ENCODE peak calls at places on chromosomes 6 and 20, in four cellular contexts. D, F, H and Q are unnamed samples.

GRCh38 chr6:16544006-16544405 is 217.3 kb downstream of the ATXN1 start:
- DNase-seq in D (no peak), F (peak), H (no peak), Q (no peak)

GRCh38 chr20:2387180-2387577 is 6.5 kb downstream of the TGM6 start:
- DNase-seq in D (no peak), F (no peak), H (no peak), Q (peak)

GRCh38 chr20:36591854-36592641 is 13.5 kb upstream of the RAB5IF start:
- DNase-seq in D (no peak), F (peak), H (peak), Q (no peak)

GRCh38 chr6:134309227-134309626 is 8.7 kb downstream of the SGK1 start:
- DNase-seq in D (no peak), F (no peak), H (no peak), Q (no peak)

GRCh38 chr20:41136695-41137411 is 490 bp upstream of the PLCG1 start:
- DNase-seq in D (no peak), F (peak), H (peak), Q (no peak)

GRCh38 chr6:52635049-52635577 is 35.8 kb upstream of the TMEM14A start:
- DNase-seq in D (no peak), F (no peak), H (no peak), Q (no peak)

GRCh38 chr20:23193985-23194384 is 107.9 kb upstream of the CD93 start:
- DNase-seq in D (no peak), F (no peak), H (no peak), Q (no peak)

GRCh38 chr6:142816024-142816423 is 129.0 kb downstream of the HIVEP2 start:
- DNase-seq in D (no peak), F (peak), H (no peak), Q (no peak)

GRCh38 chr6:15330174-15330934 is 84.5 kb downstream of the JARID2 start:
- DNase-seq in D (no peak), F (no peak), H (no peak), Q (no peak)

GRCh38 chr20:49935746-49936152 is 448 bp upstream of the RNF114 start:
- DNase-seq in D (no peak), F (no peak), H (no peak), Q (no peak)

GRCh38 chr6:14132244-14133220 is 15.0 kb downstream of the CD83 start:
- DNase-seq in D (no peak), F (no peak), H (no peak), Q (no peak)

GRCh38 chr20:44196278-44196677 is 9.3 kb upstream of the JPH2 start:
- DNase-seq in D (no peak), F (no peak), H (no peak), Q (no peak)

GRCh38 chr6:88662163-88662580 is 301.2 kb downstream of the RNGTT start:
- DNase-seq in D (no peak), F (no peak), H (peak), Q (peak)

GRCh38 chr6:168050225-168050796 is 28.7 kb downstream of the FRMD1 start:
- DNase-seq in D (no peak), F (no peak), H (no peak), Q (no peak)

GRCh38 chr20:38201356-38201755 is 36.3 kb upstream of the TGM2 start:
- DNase-seq in D (no peak), F (peak), H (no peak), Q (no peak)

GRCh38 chr20:63409834-63410435 is 48.8 kb upstream of the CHRNA4 start:
- DNase-seq in D (no peak), F (no peak), H (no peak), Q (no peak)

GRCh38 chr20:44552039-44552438 is 30.2 kb upstream of the SERINC3 start:
- DNase-seq in D (no peak), F (no peak), H (no peak), Q (no peak)

GRCh38 chr6:52725530-52726192 is 37.6 kb downstream of the GSTA2 start:
- DNase-seq in D (no peak), F (peak), H (peak), Q (no peak)

GRCh38 chr6:159693894-159694545 is 979 bp upstream of the SOD2 start:
- DNase-seq in D (peak), F (no peak), H (no peak), Q (no peak)

GRCh38 chr20:61117725-61118124 is 134.3 kb upstream of the CDH4 start:
- DNase-seq in D (no peak), F (peak), H (no peak), Q (no peak)

GRCh38 chr6:88561974-88562736 is 396.0 kb upstream of the CNR1 start:
- DNase-seq in D (no peak), F (no peak), H (peak), Q (no peak)

GRCh38 chr6:40276176-40276575 is 311.0 kb downstream of the LRFN2 start:
- DNase-seq in D (no peak), F (no peak), H (no peak), Q (no peak)

GRCh38 chr6:151269318-151269995 is 29.7 kb downstream of the AKAP12 start:
- DNase-seq in D (no peak), F (peak), H (no peak), Q (no peak)

GRCh38 chr20:63497138-63497945 is 1.5 kb downstream of the EEF1A2 start:
- DNase-seq in D (no peak), F (no peak), H (no peak), Q (no peak)

GRCh38 chr6:131998255-131998982 is 47.2 kb upstream of the CCN2 start:
- DNase-seq in D (no peak), F (no peak), H (no peak), Q (no peak)

GRCh38 chr20:51054233-51054632 is 31.3 kb upstream of the KCNG1 start:
- DNase-seq in D (no peak), F (no peak), H (no peak), Q (no peak)

GRCh38 chr20:9397928-9398327 is 116.5 kb upstream of the LAMP5 start:
- DNase-seq in D (no peak), F (peak), H (no peak), Q (peak)

GRCh38 chr6:88238065-88238464 is 71.9 kb upstream of the CNR1 start:
- DNase-seq in D (no peak), F (peak), H (no peak), Q (peak)

GRCh38 chr6:11315743-11316437 is 83.4 kb upstream of the NEDD9 start:
- DNase-seq in D (no peak), F (peak), H (no peak), Q (no peak)

GRCh38 chr6:132713355-132714134 is at the start of gene VNN1:
- DNase-seq in D (no peak), F (peak), H (no peak), Q (no peak)

GRCh38 chr6:56766806-56767178 is 124.1 kb upstream of the DST start:
- DNase-seq in D (no peak), F (no peak), H (no peak), Q (peak)

GRCh38 chr6:70221025-70221714 is 81.7 kb downstream of the COL9A1 start:
- DNase-seq in D (no peak), F (peak), H (peak), Q (no peak)

GRCh38 chr20:50346372-50347347 is 156.0 kb downstream of the CEBPB start:
- DNase-seq in D (peak), F (peak), H (peak), Q (no peak)

GRCh38 chr6:105192707-105193465 is 13.1 kb upstream of the POPDC3 start:
- DNase-seq in D (no peak), F (peak), H (no peak), Q (no peak)

GRCh38 chr6:586553-586952 is 70.3 kb downstream of the HUS1B start:
- DNase-seq in D (no peak), F (no peak), H (no peak), Q (no peak)